ENCODE peak calls at places on chromosome 20, in ten cellular contexts. One of them, this sample, is unnamed.

GRCh38 chr20:40265872-40266533 is 423.0 kb downstream of the MAFB start:
- DNase-seq in K562: no peak
- DNase-seq in breast epithelium: no peak
- DNase-seq in HepG2: peak; percentile 35
- DNase-seq in ovary: no peak
- DNase-seq in IMR-90: no peak
- DNase-seq in right lobe of liver: no peak
- DNase-seq in tibial nerve: no peak
- DNase-seq in uterus: no peak
- DNase-seq in A549: no peak
- DNase-seq in this sample: peak; percentile 37

GRCh38 chr20:58233881-58234528 is 5.6 kb upstream of the ANKRD60 start:
- DNase-seq in K562: peak; percentile 77
- DNase-seq in breast epithelium: no peak
- DNase-seq in HepG2: peak; percentile 34
- DNase-seq in ovary: peak; percentile 54
- DNase-seq in IMR-90: no peak
- DNase-seq in right lobe of liver: no peak
- DNase-seq in tibial nerve: no peak
- DNase-seq in uterus: peak; percentile 34
- DNase-seq in A549: peak; percentile 44
- DNase-seq in this sample: peak; percentile 39

GRCh38 chr20:58599966-58600365 is 51.1 kb upstream of the STX16 start:
- DNase-seq in K562: no peak
- DNase-seq in breast epithelium: no peak
- DNase-seq in HepG2: no peak
- DNase-seq in ovary: no peak
- DNase-seq in IMR-90: no peak
- DNase-seq in right lobe of liver: no peak
- DNase-seq in tibial nerve: no peak
- DNase-seq in uterus: no peak
- DNase-seq in A549: no peak
- DNase-seq in this sample: no peak

GRCh38 chr20:4961746-4962145 is 39.6 kb downstream of the SLC23A2 start:
- DNase-seq in K562: peak; percentile 9
- DNase-seq in breast epithelium: no peak
- DNase-seq in HepG2: peak; percentile 99
- DNase-seq in ovary: no peak
- DNase-seq in IMR-90: peak; percentile 97
- DNase-seq in right lobe of liver: peak; percentile 71
- DNase-seq in tibial nerve: no peak
- DNase-seq in uterus: no peak
- DNase-seq in A549: no peak
- DNase-seq in this sample: peak; percentile 93

GRCh38 chr20:1187605-1188171 is 2.9 kb upstream of the TMEM74B start:
- DNase-seq in K562: peak; percentile 84
- DNase-seq in breast epithelium: no peak
- DNase-seq in HepG2: peak; percentile 96
- DNase-seq in ovary: no peak
- DNase-seq in IMR-90: no peak
- DNase-seq in right lobe of liver: no peak
- DNase-seq in tibial nerve: no peak
- DNase-seq in uterus: no peak
- DNase-seq in A549: no peak
- DNase-seq in this sample: no peak

GRCh38 chr20:46099491-46100287 is 9.9 kb upstream of the NCOA5 start:
- DNase-seq in K562: no peak
- DNase-seq in breast epithelium: no peak
- DNase-seq in HepG2: no peak
- DNase-seq in ovary: no peak
- DNase-seq in IMR-90: no peak
- DNase-seq in right lobe of liver: no peak
- DNase-seq in tibial nerve: no peak
- DNase-seq in uterus: no peak
- DNase-seq in A549: no peak
- DNase-seq in this sample: peak; percentile 17

GRCh38 chr20:23640873-23641667 is 3.3 kb upstream of the CST3 start:
- DNase-seq in K562: no peak
- DNase-seq in breast epithelium: no peak
- DNase-seq in HepG2: peak; percentile 86
- DNase-seq in ovary: no peak
- DNase-seq in IMR-90: no peak
- DNase-seq in right lobe of liver: no peak
- DNase-seq in tibial nerve: no peak
- DNase-seq in uterus: no peak
- DNase-seq in A549: no peak
- DNase-seq in this sample: no peak

GRCh38 chr20:24772667-24773066 is 176.4 kb upstream of the CST7 start:
- DNase-seq in K562: no peak
- DNase-seq in breast epithelium: no peak
- DNase-seq in HepG2: no peak
- DNase-seq in ovary: no peak
- DNase-seq in IMR-90: no peak
- DNase-seq in right lobe of liver: no peak
- DNase-seq in tibial nerve: no peak
- DNase-seq in uterus: no peak
- DNase-seq in A549: no peak
- DNase-seq in this sample: no peak

GRCh38 chr20:10076126-10077080 is 41.6 kb downstream of the ANKEF1 start:
- DNase-seq in K562: no peak
- DNase-seq in breast epithelium: no peak
- DNase-seq in HepG2: no peak
- DNase-seq in ovary: no peak
- DNase-seq in IMR-90: no peak
- DNase-seq in right lobe of liver: no peak
- DNase-seq in tibial nerve: no peak
- DNase-seq in uterus: no peak
- DNase-seq in A549: no peak
- DNase-seq in this sample: no peak

GRCh38 chr20:49230021-49230420 is 10.8 kb downstream of the DDX27 start:
- DNase-seq in K562: no peak
- DNase-seq in breast epithelium: no peak
- DNase-seq in HepG2: no peak
- DNase-seq in ovary: no peak
- DNase-seq in IMR-90: no peak
- DNase-seq in right lobe of liver: no peak
- DNase-seq in tibial nerve: no peak
- DNase-seq in uterus: no peak
- DNase-seq in A549: no peak
- DNase-seq in this sample: no peak

GRCh38 chr20:38680492-38681118 is 43.7 kb upstream of the SLC32A1 start:
- DNase-seq in K562: peak; percentile 29
- DNase-seq in breast epithelium: no peak
- DNase-seq in HepG2: peak; percentile 45
- DNase-seq in ovary: no peak
- DNase-seq in IMR-90: peak; percentile 28
- DNase-seq in right lobe of liver: no peak
- DNase-seq in tibial nerve: no peak
- DNase-seq in uterus: no peak
- DNase-seq in A549: no peak
- DNase-seq in this sample: peak; percentile 32

GRCh38 chr20:53929974-53930650 is 140.3 kb downstream of the BCAS1 start:
- DNase-seq in K562: no peak
- DNase-seq in breast epithelium: no peak
- DNase-seq in HepG2: no peak
- DNase-seq in ovary: no peak
- DNase-seq in IMR-90: no peak
- DNase-seq in right lobe of liver: no peak
- DNase-seq in tibial nerve: no peak
- DNase-seq in uterus: no peak
- DNase-seq in A549: no peak
- DNase-seq in this sample: no peak

GRCh38 chr20:36741072-36741471 is 4.8 kb downstream of the NDRG3 start:
- DNase-seq in K562: no peak
- DNase-seq in breast epithelium: no peak
- DNase-seq in HepG2: no peak
- DNase-seq in ovary: no peak
- DNase-seq in IMR-90: no peak
- DNase-seq in right lobe of liver: no peak
- DNase-seq in tibial nerve: no peak
- DNase-seq in uterus: no peak
- DNase-seq in A549: no peak
- DNase-seq in this sample: no peak

GRCh38 chr20:41408986-41409385 is 42.4 kb upstream of the EMILIN3 start:
- DNase-seq in K562: no peak
- DNase-seq in breast epithelium: no peak
- DNase-seq in HepG2: no peak
- DNase-seq in ovary: no peak
- DNase-seq in IMR-90: no peak
- DNase-seq in right lobe of liver: no peak
- DNase-seq in tibial nerve: no peak
- DNase-seq in uterus: no peak
- DNase-seq in A549: no peak
- DNase-seq in this sample: no peak

GRCh38 chr20:40718214-40718949 is 29.3 kb upstream of the MAFB start:
- DNase-seq in K562: no peak
- DNase-seq in breast epithelium: no peak
- DNase-seq in HepG2: no peak
- DNase-seq in ovary: no peak
- DNase-seq in IMR-90: no peak
- DNase-seq in right lobe of liver: no peak
- DNase-seq in tibial nerve: no peak
- DNase-seq in uterus: no peak
- DNase-seq in A549: no peak
- DNase-seq in this sample: no peak

GRCh38 chr20:7981374-7981773 is 38.2 kb downstream of the TMX4 start:
- DNase-seq in K562: no peak
- DNase-seq in breast epithelium: no peak
- DNase-seq in HepG2: peak; percentile 77
- DNase-seq in ovary: no peak
- DNase-seq in IMR-90: no peak
- DNase-seq in right lobe of liver: no peak
- DNase-seq in tibial nerve: no peak
- DNase-seq in uterus: no peak
- DNase-seq in A549: no peak
- DNase-seq in this sample: no peak

GRCh38 chr20:6686171-6686570 is 81.3 kb upstream of the BMP2 start:
- DNase-seq in K562: no peak
- DNase-seq in breast epithelium: no peak
- DNase-seq in HepG2: no peak
- DNase-seq in ovary: no peak
- DNase-seq in IMR-90: no peak
- DNase-seq in right lobe of liver: no peak
- DNase-seq in tibial nerve: no peak
- DNase-seq in uterus: no peak
- DNase-seq in A549: no peak
- DNase-seq in this sample: no peak

GRCh38 chr20:50727792-50728485 is 3.4 kb upstream of the PARD6B start:
- DNase-seq in K562: no peak
- DNase-seq in breast epithelium: no peak
- DNase-seq in HepG2: peak; percentile 85
- DNase-seq in ovary: no peak
- DNase-seq in IMR-90: no peak
- DNase-seq in right lobe of liver: no peak
- DNase-seq in tibial nerve: no peak
- DNase-seq in uterus: no peak
- DNase-seq in A549: no peak
- DNase-seq in this sample: peak; percentile 42
- H3K4me3 ChIP-seq in K562: no peak overlapping the region
- H3K4me3 ChIP-seq in breast epithelium: no peak overlapping the region
- H3K4me3 ChIP-seq in HepG2: peak overlapping the region; percentile 73
- H3K4me3 ChIP-seq in ovary: no peak overlapping the region
- H3K4me3 ChIP-seq in IMR-90: no peak overlapping the region
- H3K4me3 ChIP-seq in right lobe of liver: no peak overlapping the region
- H3K4me3 ChIP-seq in tibial nerve: no peak overlapping the region
- H3K4me3 ChIP-seq in uterus: no peak overlapping the region
- H3K4me3 ChIP-seq in A549: no peak overlapping the region
- H3K4me3 ChIP-seq in this sample: no peak overlapping the region

DNA sequence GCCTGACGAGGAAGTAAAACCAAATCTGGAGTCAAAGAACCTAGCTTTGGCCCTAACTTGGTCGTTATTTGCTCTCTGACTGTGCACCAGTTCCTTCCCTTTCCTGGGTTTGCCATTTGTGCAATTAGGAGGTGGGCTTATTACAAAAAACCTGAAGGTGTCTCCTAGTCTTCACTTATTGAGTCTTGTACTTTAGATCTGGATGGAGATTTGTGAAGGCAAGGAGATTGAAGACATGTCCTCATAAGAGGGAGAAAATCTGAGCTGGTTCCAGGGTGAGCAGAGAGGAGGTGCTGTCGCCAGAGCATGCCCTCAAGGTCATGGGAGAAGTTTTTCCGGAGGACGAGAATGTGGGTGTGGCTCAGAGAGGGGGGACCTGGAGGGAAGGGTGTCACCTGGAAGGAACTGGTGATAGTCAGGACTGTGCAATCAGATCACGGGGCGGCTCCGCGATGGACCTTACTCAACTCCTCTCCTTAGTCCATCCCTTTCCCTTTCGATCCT is 703 bp upstream of the ACSS2 start:
- DNase-seq in K562: no peak
- DNase-seq in breast epithelium: no peak
- DNase-seq in HepG2: no peak
- DNase-seq in ovary: no peak
- DNase-seq in IMR-90: no peak
- DNase-seq in right lobe of liver: no peak
- DNase-seq in tibial nerve: no peak
- DNase-seq in uterus: no peak
- DNase-seq in A549: no peak
- DNase-seq in this sample: no peak
- TF ChIP-seq POLR2A in K562: no peak
- TF ChIP-seq POLR2A in breast epithelium: no peak
- TF ChIP-seq POLR2A in HepG2: no peak
- TF ChIP-seq POLR2A in ovary: no peak
- TF ChIP-seq POLR2A in IMR-90: no peak
- TF ChIP-seq POLR2A in right lobe of liver: no peak
- TF ChIP-seq POLR2A in tibial nerve: no peak
- TF ChIP-seq POLR2A in uterus: no peak
- TF ChIP-seq POLR2A in A549: no peak
- TF ChIP-seq POLR2A in this sample: no peak

GRCh38 chr20:18738888-18739287 is 74.7 kb upstream of the SCP2D1 start:
- DNase-seq in K562: no peak
- DNase-seq in breast epithelium: no peak
- DNase-seq in HepG2: no peak
- DNase-seq in ovary: no peak
- DNase-seq in IMR-90: no peak
- DNase-seq in right lobe of liver: no peak
- DNase-seq in tibial nerve: no peak
- DNase-seq in uterus: no peak
- DNase-seq in A549: no peak
- DNase-seq in this sample: no peak
- H3K27ac ChIP-seq in K562: no peak overlapping the region
- H3K27ac ChIP-seq in breast epithelium: peak overlapping the region; percentile 10
- H3K27ac ChIP-seq in HepG2: no peak overlapping the region
- H3K27ac ChIP-seq in ovary: peak overlapping the region; percentile 55
- H3K27ac ChIP-seq in IMR-90: peak overlapping the region; percentile 77
- H3K27ac ChIP-seq in right lobe of liver: no peak overlapping the region
- H3K27ac ChIP-seq in tibial nerve: peak overlapping the region; percentile 68
- H3K27ac ChIP-seq in uterus: peak overlapping the region; percentile 86
- H3K27ac ChIP-seq in A549: no peak overlapping the region
- H3K27ac ChIP-seq in this sample: no peak overlapping the region

DNA sequence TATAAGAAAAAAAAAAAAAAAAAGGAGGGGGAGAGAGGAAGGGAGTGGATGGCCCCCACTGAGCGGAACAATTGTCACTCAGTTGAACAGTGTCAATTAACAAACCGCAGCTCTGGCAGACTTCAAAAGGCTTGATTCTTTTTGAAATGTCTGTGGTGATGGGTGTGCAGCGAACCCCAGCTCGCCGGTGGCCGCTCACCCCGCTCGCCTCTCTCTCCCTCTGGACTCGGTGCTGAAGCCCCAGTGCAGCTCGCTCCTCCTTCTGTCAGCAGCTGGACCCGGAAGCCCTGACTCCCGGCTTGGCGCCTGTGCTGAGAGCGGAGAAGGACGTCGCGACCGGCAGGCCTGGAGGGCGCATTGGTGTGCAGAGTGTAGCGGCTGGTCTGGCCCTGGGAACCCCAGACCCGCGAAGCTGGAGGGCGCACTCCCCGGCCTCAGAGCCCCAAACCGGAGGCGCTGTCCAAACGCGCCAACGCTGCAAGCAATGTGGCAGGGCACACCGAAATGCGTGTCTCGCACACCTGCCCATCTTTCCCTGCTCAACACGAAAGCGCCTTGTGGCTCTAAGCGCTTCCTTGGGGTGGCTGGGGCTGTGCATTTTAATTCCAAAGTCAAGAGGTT is 3.4 kb downstream of the LINC00237 start:
- DNase-seq in K562: no peak
- DNase-seq in breast epithelium: no peak
- DNase-seq in HepG2: no peak
- DNase-seq in ovary: peak; percentile 22
- DNase-seq in IMR-90: peak; percentile 1
- DNase-seq in right lobe of liver: peak; percentile 70
- DNase-seq in tibial nerve: no peak
- DNase-seq in uterus: no peak
- DNase-seq in A549: no peak
- DNase-seq in this sample: no peak
- H3K4me3 ChIP-seq in K562: no peak overlapping the region
- H3K4me3 ChIP-seq in breast epithelium: peak overlapping the region; percentile 56
- H3K4me3 ChIP-seq in HepG2: no peak overlapping the region
- H3K4me3 ChIP-seq in ovary: peak overlapping the region; percentile 11
- H3K4me3 ChIP-seq in IMR-90: no peak overlapping the region
- H3K4me3 ChIP-seq in right lobe of liver: no peak overlapping the region
- H3K4me3 ChIP-seq in tibial nerve: peak overlapping the region; percentile 51
- H3K4me3 ChIP-seq in uterus: no peak overlapping the region
- H3K4me3 ChIP-seq in A549: peak overlapping the region; percentile 27
- H3K4me3 ChIP-seq in this sample: no peak overlapping the region